ENCODE peak calls at places on chromosomes 2 and 18, in nine cellular contexts. P is A549, L is body of pancreas, T is lower leg skin, O is K562, F is ovary, M is tibial nerve, H is GM12892, B is transverse colon. R is an unnamed sample.

GRCh38 chr2:240919786-240920782 is 13.9 kb downstream of the CROCC2 start:
- DNase-seq in M (no peak), T (peak; percentile 83), O (no peak), P (no peak), F (peak; percentile 13), B (peak; percentile 7), L (peak; percentile 1), H (peak; percentile 18), R (peak; percentile 44)

GRCh38 chr2:29233428-29233827 is 118.2 kb downstream of the CLIP4 start:
- DNase-seq in H (no peak), P (no peak), O (no peak), F (no peak), B (no peak), M (no peak), T (no peak), L (no peak), R (no peak)

GRCh38 chr18:57621252-57621607 is 406 bp downstream of the NARS1 start:
- DNase-seq in F (no peak), P (no peak), L (no peak), H (peak; percentile 34), M (no peak), B (no peak), T (peak; percentile 86), O (no peak), R (no peak)

GRCh38 chr2:108607706-108608301 is 73.5 kb downstream of the LIMS1 start:
- DNase-seq in H (no peak), O (peak; percentile 46), L (no peak), M (no peak), T (no peak), P (no peak), B (no peak), F (no peak), R (no peak)

GRCh38 chr18:60987963-60988362 is 345.3 kb upstream of the CDH20 start:
- DNase-seq in L (no peak), B (no peak), O (no peak), F (no peak), P (no peak), T (no peak), H (no peak), M (no peak), R (no peak)

GRCh38 chr2:84830095-84830494 is 50.8 kb downstream of the TRABD2A start:
- DNase-seq in F (peak; percentile 41), O (peak; percentile 19), T (no peak), B (peak; percentile 25), P (no peak), M (no peak), L (peak; percentile 56), H (no peak), R (peak; percentile 73)

GRCh38 chr18:74163019-74163656 is 14.8 kb downstream of the TIMM21 start:
- DNase-seq in T (no peak), L (no peak), B (no peak), F (no peak), O (no peak), H (no peak), P (no peak), M (no peak), R (no peak)

GRCh38 chr2:203886579-203887230 is 19.1 kb downstream of the CTLA4 start:
- DNase-seq in H (no peak), M (no peak), L (no peak), P (no peak), T (no peak), F (no peak), O (no peak), B (no peak), R (no peak)

GRCh38 chr2:96927420-96928171 is 57.7 kb upstream of the SEMA4C start:
- DNase-seq in B (peak; percentile 52), P (no peak), H (no peak), F (no peak), M (no peak), O (no peak), L (no peak), T (peak; percentile 93), R (peak; percentile 55)

GRCh38 chr2:41502752-41503151 is 545.1 kb upstream of the PKDCC start:
- DNase-seq in H (no peak), B (no peak), L (no peak), O (no peak), M (no peak), F (no peak), P (no peak), T (no peak), R (no peak)

GRCh38 chr2:224434618-224435017 is 32.7 kb upstream of the FAM124B start:
- DNase-seq in P (no peak), O (no peak), M (no peak), B (no peak), F (no peak), H (no peak), T (no peak), L (no peak), R (no peak)

GRCh38 chr18:56748698-56749268 is 97.6 kb downstream of the WDR7 start:
- DNase-seq in P (peak; percentile 7), M (no peak), L (no peak), T (no peak), F (no peak), O (peak; percentile 10), H (no peak), B (no peak), R (no peak)

GRCh38 chr2:9416267-9416961 is 6.9 kb downstream of the ITGB1BP1 start:
- DNase-seq in T (peak; percentile 40), O (no peak), P (no peak), H (no peak), M (no peak), F (no peak), B (no peak), L (no peak), R (no peak)

GRCh38 chr2:187312734-187313282 is 135.2 kb downstream of the CALCRL start:
- DNase-seq in B (no peak), L (no peak), M (no peak), T (no peak), O (no peak), F (no peak), H (no peak), P (no peak), R (no peak)

GRCh38 chr2:187302146-187302545 is 145.9 kb downstream of the CALCRL start:
- DNase-seq in P (no peak), T (no peak), H (no peak), F (no peak), B (no peak), M (no peak), L (no peak), O (no peak), R (no peak)

GRCh38 chr2:187310696-187311095 is 137.4 kb downstream of the CALCRL start:
- DNase-seq in F (no peak), L (no peak), O (no peak), T (no peak), H (no peak), P (no peak), M (no peak), B (no peak), R (no peak)

GRCh38 chr2:187302619-187303018 is 145.4 kb downstream of the CALCRL start:
- DNase-seq in H (no peak), L (no peak), T (no peak), F (no peak), O (no peak), B (peak; percentile 9), P (no peak), M (no peak), R (peak; percentile 26)

DNA sequence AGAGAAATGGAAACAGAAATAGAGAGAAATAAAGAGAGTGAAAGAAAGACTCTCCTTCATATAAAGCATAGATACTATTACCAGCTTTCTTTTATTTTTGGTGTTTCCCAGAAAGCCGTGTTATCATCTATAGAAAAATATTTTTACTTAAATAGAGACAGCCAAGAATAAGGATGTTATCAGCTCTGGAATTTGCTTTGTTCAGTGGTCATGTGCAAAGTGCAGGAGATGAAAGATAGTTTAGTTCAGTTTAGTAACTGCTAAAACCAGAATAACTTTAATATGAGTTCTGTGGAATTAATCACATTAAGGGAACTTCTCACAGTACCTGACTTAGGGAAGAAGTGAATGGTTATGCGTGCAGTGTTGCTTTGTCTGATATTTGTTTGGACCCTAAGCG is 140.4 kb downstream of the CALCRL start:
- DNase-seq in O (no peak), B (no peak), M (no peak), L (no peak), P (no peak), H (no peak), T (no peak), F (no peak), R (no peak)
- TF ChIP-seq POLR2A in O (no peak), B (no peak), M (no peak), L (no peak), P (no peak), H (no peak), T (no peak), F (no peak), R (no peak)

GRCh38 chr2:61017003-61017555 is 441 bp upstream of the PEX13 start:
- DNase-seq in L (peak; percentile 80), M (peak; percentile 62), B (peak; percentile 90), F (peak; percentile 64), H (peak; percentile 53), T (peak; percentile 93), P (peak; percentile 81), O (peak; percentile 79), R (peak; percentile 71)
- TF ChIP-seq POLR2A in L (peak; percentile 23), M (no peak), B (peak; percentile 35), F (no peak), H (peak; percentile 60), T (no peak), P (peak; percentile 39), O (peak; percentile 73), R (no peak)

GRCh38 chr2:178413472-178414265 is 37.3 kb downstream of the PRKRA start:
- DNase-seq in B (peak; percentile 76), L (peak; percentile 76), P (peak; percentile 48), H (peak; percentile 46), M (peak; percentile 64), O (peak; percentile 71), F (peak; percentile 70), T (peak; percentile 93), R (peak; percentile 90)
- TF ChIP-seq POLR2A in B (peak; percentile 32), L (no peak), P (no peak), H (peak; percentile 80), M (peak; percentile 37), O (peak; percentile 82), F (no peak), T (no peak), R (peak; percentile 27)

GRCh38 chr2:64610456-64610855 is 43.3 kb downstream of the SERTAD2 start:
- DNase-seq in T (no peak), O (no peak), P (no peak), H (no peak), L (no peak), F (no peak), B (no peak), M (no peak), R (no peak)

GRCh38 chr2:64608867-64609228 is 44.9 kb downstream of the SERTAD2 start:
- DNase-seq in P (no peak), F (peak; percentile 33), L (no peak), H (no peak), B (no peak), O (no peak), T (peak; percentile 88), M (no peak), R (no peak)

GRCh38 chr2:64606495-64607363 is 47.0 kb downstream of the SERTAD2 start:
- DNase-seq in B (peak; percentile 88), O (peak; percentile 92), L (peak; percentile 84), H (peak; percentile 83), P (no peak), M (peak; percentile 87), F (peak; percentile 90), T (peak; percentile 98), R (peak; percentile 88)

GRCh38 chr2:64607381-64607780 is 46.3 kb downstream of the SERTAD2 start:
- DNase-seq in M (no peak), L (no peak), B (no peak), O (no peak), T (no peak), F (no peak), H (no peak), P (no peak), R (no peak)

GRCh38 chr2:64609229-64609994 is 44.3 kb downstream of the SERTAD2 start:
- DNase-seq in B (peak; percentile 74), H (peak; percentile 87), M (no peak), O (peak; percentile 94), F (peak; percentile 47), L (peak; percentile 59), P (peak; percentile 88), T (no peak), R (peak; percentile 73)
- TF ChIP-seq POLR2A in B (no peak), H (peak; percentile 71), M (no peak), O (peak; percentile 77), F (no peak), L (no peak), P (peak; percentile 77), T (no peak), R (no peak)

R was measured in heart left ventricle.